ENCODE peak calls at places on chromosome 14, in ten cellular contexts. J is pancreas, R is hippocampal formation, A is NAMALWA, X is tibial artery, E is choroid plexus epithelial cell, N is AG10803, Y is right lobe of liver, H is IMR-90, Q is KG1. Z is an unnamed sample.

GRCh38 chr14:38210587-38211257 is 3.0 kb downstream of the SSTR1 start:
- DNase-seq in J (peak), Q (no peak), X (no peak), H (peak), Y (peak), N (peak), A (no peak), R (no peak), E (peak), Z (no peak)

GRCh38 chr14:53619625-53620324 is 336.9 kb downstream of the BMP4 start:
- DNase-seq in Q (no peak), N (peak), R (no peak), A (no peak), Y (no peak), H (peak), J (no peak), E (peak), X (no peak), Z (no peak)

GRCh38 chr14:99169776-99170356 is 102.1 kb downstream of the BCL11B start:
- DNase-seq in Y (no peak), J (no peak), Q (no peak), R (no peak), H (no peak), N (no peak), X (no peak), A (no peak), E (no peak), Z (no peak)

GRCh38 chr14:74945261-74945851 is 10.0 kb downstream of the PGF start:
- DNase-seq in J (peak), R (no peak), H (no peak), A (peak), N (no peak), Y (no peak), X (no peak), E (no peak), Q (peak), Z (no peak)

GRCh38 chr14:45253754-45254300 is 825 bp upstream of the MIS18BP1 start:
- DNase-seq in H (peak), J (no peak), N (peak), X (no peak), R (no peak), A (no peak), E (peak), Y (peak), Q (no peak), Z (no peak)

GRCh38 chr14:61536661-61537566 is 158.4 kb upstream of the HIF1A start:
- DNase-seq in X (no peak), R (no peak), Q (no peak), N (no peak), Y (no peak), H (no peak), J (no peak), E (no peak), A (no peak), Z (no peak)

GRCh38 chr14:85439696-85440328 is 90.1 kb upstream of the FLRT2 start:
- DNase-seq in Q (no peak), R (no peak), A (no peak), J (no peak), H (no peak), E (peak), N (peak), X (no peak), Y (no peak), Z (no peak)

GRCh38 chr14:101721951-101722661 is 39.4 kb upstream of the PPP2R5C start:
- DNase-seq in X (no peak), A (peak), Q (peak), Y (no peak), H (no peak), N (peak), E (peak), R (no peak), J (no peak), Z (no peak)

GRCh38 chr14:23299558-23299957 is 3.1 kb downstream of the PPP1R3E start:
- DNase-seq in H (peak), A (peak), R (peak), Y (no peak), E (peak), N (peak), X (no peak), J (no peak), Q (no peak), Z (no peak)

GRCh38 chr14:24430143-24430681 is 458 bp downstream of the KHNYN start:
- DNase-seq in R (no peak), X (peak), E (peak), N (peak), Y (peak), Q (peak), H (peak), A (peak), J (peak), Z (peak)

GRCh38 chr14:21100931-21101330 is at the start of gene TMEM253:
- DNase-seq in E (no peak), H (no peak), Y (no peak), N (no peak), A (no peak), R (no peak), X (no peak), Q (no peak), J (no peak), Z (no peak)

GRCh38 chr14:54737132-54737711 is 165.4 kb downstream of the GCH1 start:
- DNase-seq in X (no peak), Q (no peak), E (peak), J (no peak), Y (no peak), R (no peak), A (no peak), H (peak), N (peak), Z (no peak)

GRCh38 chr14:68793734-68794129 is 865 bp upstream of the ZFP36L1 start:
- DNase-seq in Y (peak), A (no peak), H (no peak), N (no peak), J (no peak), E (no peak), X (no peak), Q (no peak), R (no peak), Z (no peak)

GRCh38 chr14:58533417-58533816 is 104.3 kb upstream of the DACT1 start:
- DNase-seq in N (peak), E (peak), X (no peak), A (no peak), R (peak), Y (no peak), J (no peak), H (no peak), Q (no peak), Z (no peak)

GRCh38 chr14:102568115-102568614 is 24.3 kb upstream of the RCOR1 start:
- DNase-seq in H (no peak), Q (no peak), A (peak), N (no peak), R (no peak), X (no peak), J (no peak), E (no peak), Y (no peak), Z (no peak)

GRCh38 chr14:33709286-33709685 is 241.6 kb downstream of the EGLN3 start:
- DNase-seq in J (no peak), Q (no peak), N (peak), E (no peak), Y (no peak), X (no peak), R (no peak), A (no peak), H (no peak), Z (no peak)

GRCh38 chr14:92507174-92507768 is 6.3 kb upstream of the RIN3 start:
- DNase-seq in A (peak), J (no peak), N (no peak), R (no peak), Q (no peak), E (no peak), H (no peak), X (no peak), Y (no peak), Z (no peak)

GRCh38 chr14:73755434-73756014 is 41.3 kb upstream of the PNMA1 start:
- DNase-seq in E (no peak), A (no peak), Y (no peak), X (no peak), Q (peak), H (no peak), N (no peak), J (no peak), R (peak), Z (no peak)

GRCh38 chr14:54686219-54686870 is 119.4 kb downstream of the SAMD4A start:
- DNase-seq in Q (no peak), A (no peak), Y (no peak), N (peak), H (peak), R (peak), X (peak), J (no peak), E (peak), Z (no peak)

GRCh38 chr14:31968107-31968810 is 108.8 kb upstream of the ARHGAP5 start:
- DNase-seq in E (no peak), H (peak), Y (no peak), J (no peak), N (peak), Q (no peak), X (no peak), A (no peak), R (peak), Z (no peak)

Z was measured in caudate nucleus.